ENCODE peak calls at places on chromosomes 2 and 18, in nine cellular contexts. One of them, this sample, is unnamed.

GRCh38 chr2:9741110-9741509 is 102.2 kb upstream of the TAF1B start:
- DNase-seq in mesenchymal stem cell: no peak
- DNase-seq in substantia nigra: no peak
- DNase-seq in NCI-H446 treated with DMSO at 0.1 percent for 48 hours: no peak
- DNase-seq in AG10803: peak; percentile 24
- DNase-seq in dorsolateral prefrontal cortex: no peak
- DNase-seq in AML-193: no peak
- DNase-seq in ELR: no peak
- DNase-seq in stimulated activated CD4-positive, alpha-beta T cell treated with anti-CD3 and anti-CD28 coated beads, Interleukin-15, amount 100 ng/mL, for 24 hours: no peak
- DNase-seq in this sample: no peak

GRCh38 chr2:85741811-85742507 is 11.8 kb upstream of the ATOH8 start:
- DNase-seq in mesenchymal stem cell: peak; percentile 93
- DNase-seq in substantia nigra: peak; percentile 74
- DNase-seq in NCI-H446 treated with DMSO at 0.1 percent for 48 hours: peak; percentile 100
- DNase-seq in AG10803: peak; percentile 97
- DNase-seq in dorsolateral prefrontal cortex: no peak
- DNase-seq in AML-193: no peak
- DNase-seq in ELR: peak; percentile 82
- DNase-seq in stimulated activated CD4-positive, alpha-beta T cell treated with anti-CD3 and anti-CD28 coated beads, Interleukin-15, amount 100 ng/mL, for 24 hours: no peak
- DNase-seq in this sample: peak; percentile 86

GRCh38 chr18:40249390-40250080 is 1705.5 kb upstream of the PIK3C3 start:
- DNase-seq in mesenchymal stem cell: peak; percentile 11
- DNase-seq in substantia nigra: no peak
- DNase-seq in NCI-H446 treated with DMSO at 0.1 percent for 48 hours: peak; percentile 17
- DNase-seq in AG10803: no peak
- DNase-seq in dorsolateral prefrontal cortex: no peak
- DNase-seq in AML-193: no peak
- DNase-seq in ELR: no peak
- DNase-seq in stimulated activated CD4-positive, alpha-beta T cell treated with anti-CD3 and anti-CD28 coated beads, Interleukin-15, amount 100 ng/mL, for 24 hours: no peak
- DNase-seq in this sample: no peak

GRCh38 chr2:216320852-216321251 is 51.4 kb downstream of the MARCHF4 start:
- DNase-seq in mesenchymal stem cell: no peak
- DNase-seq in substantia nigra: no peak
- DNase-seq in NCI-H446 treated with DMSO at 0.1 percent for 48 hours: no peak
- DNase-seq in AG10803: peak; percentile 55
- DNase-seq in dorsolateral prefrontal cortex: no peak
- DNase-seq in AML-193: no peak
- DNase-seq in ELR: peak; percentile 30
- DNase-seq in stimulated activated CD4-positive, alpha-beta T cell treated with anti-CD3 and anti-CD28 coated beads, Interleukin-15, amount 100 ng/mL, for 24 hours: no peak
- DNase-seq in this sample: no peak

GRCh38 chr18:49728542-49728941 is 84.8 kb downstream of the ACAA2 start:
- DNase-seq in mesenchymal stem cell: no peak
- DNase-seq in substantia nigra: peak; percentile 6
- DNase-seq in NCI-H446 treated with DMSO at 0.1 percent for 48 hours: no peak
- DNase-seq in AG10803: no peak
- DNase-seq in dorsolateral prefrontal cortex: no peak
- DNase-seq in AML-193: peak; percentile 34
- DNase-seq in ELR: peak; percentile 60
- DNase-seq in stimulated activated CD4-positive, alpha-beta T cell treated with anti-CD3 and anti-CD28 coated beads, Interleukin-15, amount 100 ng/mL, for 24 hours: peak; percentile 63
- DNase-seq in this sample: no peak

GRCh38 chr18:23627325-23627724 is 35.4 kb downstream of the ANKRD29 start:
- DNase-seq in mesenchymal stem cell: peak; percentile 70
- DNase-seq in substantia nigra: no peak
- DNase-seq in NCI-H446 treated with DMSO at 0.1 percent for 48 hours: no peak
- DNase-seq in AG10803: peak; percentile 29
- DNase-seq in dorsolateral prefrontal cortex: no peak
- DNase-seq in AML-193: no peak
- DNase-seq in ELR: peak; percentile 93
- DNase-seq in stimulated activated CD4-positive, alpha-beta T cell treated with anti-CD3 and anti-CD28 coated beads, Interleukin-15, amount 100 ng/mL, for 24 hours: no peak
- DNase-seq in this sample: peak; percentile 90

GRCh38 chr18:9092665-9093064 is 9.8 kb upstream of the NDUFV2 start:
- DNase-seq in mesenchymal stem cell: peak; percentile 66
- DNase-seq in substantia nigra: no peak
- DNase-seq in NCI-H446 treated with DMSO at 0.1 percent for 48 hours: no peak
- DNase-seq in AG10803: no peak
- DNase-seq in dorsolateral prefrontal cortex: no peak
- DNase-seq in AML-193: no peak
- DNase-seq in ELR: no peak
- DNase-seq in stimulated activated CD4-positive, alpha-beta T cell treated with anti-CD3 and anti-CD28 coated beads, Interleukin-15, amount 100 ng/mL, for 24 hours: no peak
- DNase-seq in this sample: no peak

GRCh38 chr18:49241852-49242251 is 218.6 kb downstream of the DYM start:
- DNase-seq in mesenchymal stem cell: peak; percentile 47
- DNase-seq in substantia nigra: no peak
- DNase-seq in NCI-H446 treated with DMSO at 0.1 percent for 48 hours: no peak
- DNase-seq in AG10803: peak; percentile 76
- DNase-seq in dorsolateral prefrontal cortex: no peak
- DNase-seq in AML-193: no peak
- DNase-seq in ELR: peak; percentile 63
- DNase-seq in stimulated activated CD4-positive, alpha-beta T cell treated with anti-CD3 and anti-CD28 coated beads, Interleukin-15, amount 100 ng/mL, for 24 hours: no peak
- DNase-seq in this sample: peak; percentile 26

GRCh38 chr2:196390243-196391148 is 219.1 kb upstream of the STK17B start:
- DNase-seq in mesenchymal stem cell: no peak
- DNase-seq in substantia nigra: no peak
- DNase-seq in NCI-H446 treated with DMSO at 0.1 percent for 48 hours: no peak
- DNase-seq in AG10803: peak; percentile 31
- DNase-seq in dorsolateral prefrontal cortex: no peak
- DNase-seq in AML-193: no peak
- DNase-seq in ELR: no peak
- DNase-seq in stimulated activated CD4-positive, alpha-beta T cell treated with anti-CD3 and anti-CD28 coated beads, Interleukin-15, amount 100 ng/mL, for 24 hours: no peak
- DNase-seq in this sample: no peak

GRCh38 chr2:26503238-26503880 is 25.4 kb upstream of the OTOF start:
- DNase-seq in mesenchymal stem cell: peak; percentile 45
- DNase-seq in substantia nigra: peak; percentile 52
- DNase-seq in NCI-H446 treated with DMSO at 0.1 percent for 48 hours: no peak
- DNase-seq in AG10803: peak; percentile 14
- DNase-seq in dorsolateral prefrontal cortex: peak; percentile 84
- DNase-seq in AML-193: peak; percentile 17
- DNase-seq in ELR: peak; percentile 71
- DNase-seq in stimulated activated CD4-positive, alpha-beta T cell treated with anti-CD3 and anti-CD28 coated beads, Interleukin-15, amount 100 ng/mL, for 24 hours: peak; percentile 94
- DNase-seq in this sample: peak; percentile 15

GRCh38 chr2:109124982-109125594 is 3.9 kb upstream of the SH3RF3 start:
- DNase-seq in mesenchymal stem cell: no peak
- DNase-seq in substantia nigra: no peak
- DNase-seq in NCI-H446 treated with DMSO at 0.1 percent for 48 hours: no peak
- DNase-seq in AG10803: no peak
- DNase-seq in dorsolateral prefrontal cortex: no peak
- DNase-seq in AML-193: no peak
- DNase-seq in ELR: no peak
- DNase-seq in stimulated activated CD4-positive, alpha-beta T cell treated with anti-CD3 and anti-CD28 coated beads, Interleukin-15, amount 100 ng/mL, for 24 hours: peak; percentile 22
- DNase-seq in this sample: no peak

GRCh38 chr2:226756131-226756530 is 43.5 kb downstream of the IRS1 start:
- DNase-seq in mesenchymal stem cell: peak; percentile 75
- DNase-seq in substantia nigra: no peak
- DNase-seq in NCI-H446 treated with DMSO at 0.1 percent for 48 hours: no peak
- DNase-seq in AG10803: peak; percentile 39
- DNase-seq in dorsolateral prefrontal cortex: no peak
- DNase-seq in AML-193: no peak
- DNase-seq in ELR: peak; percentile 93
- DNase-seq in stimulated activated CD4-positive, alpha-beta T cell treated with anti-CD3 and anti-CD28 coated beads, Interleukin-15, amount 100 ng/mL, for 24 hours: no peak
- DNase-seq in this sample: no peak

GRCh38 chr2:217459675-217460405 is 543.0 kb downstream of the TNS1 start:
- DNase-seq in mesenchymal stem cell: no peak
- DNase-seq in substantia nigra: no peak
- DNase-seq in NCI-H446 treated with DMSO at 0.1 percent for 48 hours: peak; percentile 42
- DNase-seq in AG10803: peak; percentile 44
- DNase-seq in dorsolateral prefrontal cortex: no peak
- DNase-seq in AML-193: no peak
- DNase-seq in ELR: peak; percentile 19
- DNase-seq in stimulated activated CD4-positive, alpha-beta T cell treated with anti-CD3 and anti-CD28 coated beads, Interleukin-15, amount 100 ng/mL, for 24 hours: no peak
- DNase-seq in this sample: no peak

GRCh38 chr18:58887613-58887963 is 22.9 kb downstream of the ZNF532 start:
- DNase-seq in mesenchymal stem cell: peak; percentile 84
- DNase-seq in substantia nigra: peak; percentile 51
- DNase-seq in NCI-H446 treated with DMSO at 0.1 percent for 48 hours: no peak
- DNase-seq in AG10803: peak; percentile 37
- DNase-seq in dorsolateral prefrontal cortex: peak; percentile 41
- DNase-seq in AML-193: peak; percentile 78
- DNase-seq in ELR: peak; percentile 89
- DNase-seq in stimulated activated CD4-positive, alpha-beta T cell treated with anti-CD3 and anti-CD28 coated beads, Interleukin-15, amount 100 ng/mL, for 24 hours: peak; percentile 37
- DNase-seq in this sample: no peak

GRCh38 chr2:100242891-100243670 is 79.2 kb downstream of the LONRF2 start:
- DNase-seq in mesenchymal stem cell: peak; percentile 75
- DNase-seq in substantia nigra: peak; percentile 41
- DNase-seq in NCI-H446 treated with DMSO at 0.1 percent for 48 hours: no peak
- DNase-seq in AG10803: peak; percentile 51
- DNase-seq in dorsolateral prefrontal cortex: peak; percentile 69
- DNase-seq in AML-193: peak; percentile 31
- DNase-seq in ELR: peak; percentile 79
- DNase-seq in stimulated activated CD4-positive, alpha-beta T cell treated with anti-CD3 and anti-CD28 coated beads, Interleukin-15, amount 100 ng/mL, for 24 hours: peak; percentile 69
- DNase-seq in this sample: peak; percentile 24

GRCh38 chr2:118848381-118849225 is 1.2 kb upstream of the EN1 start:
- DNase-seq in mesenchymal stem cell: no peak
- DNase-seq in substantia nigra: no peak
- DNase-seq in NCI-H446 treated with DMSO at 0.1 percent for 48 hours: no peak
- DNase-seq in AG10803: no peak
- DNase-seq in dorsolateral prefrontal cortex: no peak
- DNase-seq in AML-193: no peak
- DNase-seq in ELR: no peak
- DNase-seq in stimulated activated CD4-positive, alpha-beta T cell treated with anti-CD3 and anti-CD28 coated beads, Interleukin-15, amount 100 ng/mL, for 24 hours: no peak
- DNase-seq in this sample: no peak

GRCh38 chr18:58847383-58848071 is 17.1 kb upstream of the ZNF532 start:
- DNase-seq in mesenchymal stem cell: no peak
- DNase-seq in substantia nigra: no peak
- DNase-seq in NCI-H446 treated with DMSO at 0.1 percent for 48 hours: no peak
- DNase-seq in AG10803: no peak
- DNase-seq in dorsolateral prefrontal cortex: peak; percentile 20
- DNase-seq in AML-193: no peak
- DNase-seq in ELR: no peak
- DNase-seq in stimulated activated CD4-positive, alpha-beta T cell treated with anti-CD3 and anti-CD28 coated beads, Interleukin-15, amount 100 ng/mL, for 24 hours: peak; percentile 6
- DNase-seq in this sample: no peak

GRCh38 chr18:49047540-49047939 is 96.8 kb upstream of the SMAD7 start:
- DNase-seq in mesenchymal stem cell: no peak
- DNase-seq in substantia nigra: no peak
- DNase-seq in NCI-H446 treated with DMSO at 0.1 percent for 48 hours: no peak
- DNase-seq in AG10803: no peak
- DNase-seq in dorsolateral prefrontal cortex: no peak
- DNase-seq in AML-193: no peak
- DNase-seq in ELR: no peak
- DNase-seq in stimulated activated CD4-positive, alpha-beta T cell treated with anti-CD3 and anti-CD28 coated beads, Interleukin-15, amount 100 ng/mL, for 24 hours: no peak
- DNase-seq in this sample: no peak

GRCh38 chr2:204977914-204978313 is 432.6 kb downstream of the PARD3B start:
- DNase-seq in mesenchymal stem cell: no peak
- DNase-seq in substantia nigra: no peak
- DNase-seq in NCI-H446 treated with DMSO at 0.1 percent for 48 hours: no peak
- DNase-seq in AG10803: no peak
- DNase-seq in dorsolateral prefrontal cortex: no peak
- DNase-seq in AML-193: no peak
- DNase-seq in ELR: peak; percentile 4
- DNase-seq in stimulated activated CD4-positive, alpha-beta T cell treated with anti-CD3 and anti-CD28 coated beads, Interleukin-15, amount 100 ng/mL, for 24 hours: no peak
- DNase-seq in this sample: no peak

GRCh38 chr2:88187038-88187676 is 17.0 kb downstream of the THNSL2 start:
- DNase-seq in mesenchymal stem cell: peak; percentile 28
- DNase-seq in substantia nigra: peak; percentile 76
- DNase-seq in NCI-H446 treated with DMSO at 0.1 percent for 48 hours: no peak
- DNase-seq in AG10803: peak; percentile 43
- DNase-seq in dorsolateral prefrontal cortex: peak; percentile 27
- DNase-seq in AML-193: peak; percentile 16
- DNase-seq in ELR: peak; percentile 50
- DNase-seq in stimulated activated CD4-positive, alpha-beta T cell treated with anti-CD3 and anti-CD28 coated beads, Interleukin-15, amount 100 ng/mL, for 24 hours: peak; percentile 59
- DNase-seq in this sample: peak; percentile 17

GRCh38 chr2:226802573-226802972 is 3.0 kb upstream of the IRS1 start:
- DNase-seq in mesenchymal stem cell: peak; percentile 90
- DNase-seq in substantia nigra: no peak
- DNase-seq in NCI-H446 treated with DMSO at 0.1 percent for 48 hours: peak; percentile 51
- DNase-seq in AG10803: peak; percentile 89
- DNase-seq in dorsolateral prefrontal cortex: no peak
- DNase-seq in AML-193: peak; percentile 83
- DNase-seq in ELR: peak; percentile 84
- DNase-seq in stimulated activated CD4-positive, alpha-beta T cell treated with anti-CD3 and anti-CD28 coated beads, Interleukin-15, amount 100 ng/mL, for 24 hours: no peak
- DNase-seq in this sample: peak; percentile 76

GRCh38 chr2:230873670-230874401 is 9.1 kb downstream of the ITM2C start:
- DNase-seq in mesenchymal stem cell: no peak
- DNase-seq in substantia nigra: no peak
- DNase-seq in NCI-H446 treated with DMSO at 0.1 percent for 48 hours: no peak
- DNase-seq in AG10803: no peak
- DNase-seq in dorsolateral prefrontal cortex: no peak
- DNase-seq in AML-193: no peak
- DNase-seq in ELR: no peak
- DNase-seq in stimulated activated CD4-positive, alpha-beta T cell treated with anti-CD3 and anti-CD28 coated beads, Interleukin-15, amount 100 ng/mL, for 24 hours: peak; percentile 33
- DNase-seq in this sample: no peak

This sample was measured in stromal cell of bone marrow.